ENCODE peak calls at places on chromosomes 4 and X, in six cellular contexts. S, T, O, I, F and A are unnamed samples.

GRCh38 chrX:153774576-153775292 is 6.1 kb upstream of the SRPK3 start:
- DNase-seq in S (no peak), T (no peak), O (no peak), I (no peak), F (no peak), A (no peak)

GRCh38 chrX:16213970-16214369 is 46.7 kb downstream of the MAGEB17 start:
- DNase-seq in S (no peak), T (no peak), O (no peak), I (no peak), F (peak; percentile 6), A (no peak)

GRCh38 chr4:78100060-78100459 is 42.9 kb downstream of the FRAS1 start:
- DNase-seq in S (no peak), T (no peak), O (no peak), I (no peak), F (peak; percentile 70), A (no peak)

GRCh38 chr4:124111922-124112321 is 600.6 kb downstream of the ANKRD50 start:
- DNase-seq in S (peak; percentile 97), T (peak; percentile 61), O (no peak), I (no peak), F (peak; percentile 88), A (peak; percentile 27)

GRCh38 chrX:9163153-9163790 is 129.3 kb upstream of the FAM9B start:
- DNase-seq in S (peak; percentile 18), T (peak; percentile 43), O (no peak), I (no peak), F (peak; percentile 47), A (no peak)

GRCh38 chr4:138488527-138488926 is 246.4 kb upstream of the SLC7A11 start:
- DNase-seq in S (peak; percentile 58), T (no peak), O (no peak), I (no peak), F (no peak), A (no peak)

GRCh38 chr4:75629239-75629638 is 1.1 kb downstream of the CDKL2 start:
- DNase-seq in S (no peak), T (no peak), O (no peak), I (no peak), F (no peak), A (no peak)

GRCh38 chr4:168361365-168362024 is 42.9 kb upstream of the DDX60 start:
- DNase-seq in S (no peak), T (no peak), O (no peak), I (no peak), F (no peak), A (no peak)

GRCh38 chr4:61320154-61320553 is 120.0 kb downstream of the ADGRL3 start:
- DNase-seq in S (no peak), T (no peak), O (no peak), I (no peak), F (peak; percentile 13), A (no peak)

GRCh38 chrX:23790147-23790497 is 7.1 kb downstream of the SAT1 start:
- DNase-seq in S (no peak), T (no peak), O (no peak), I (no peak), F (no peak), A (no peak)

GRCh38 chr4:98617358-98618047 is 40.9 kb downstream of the TSPAN5 start:
- DNase-seq in S (peak; percentile 31), T (no peak), O (no peak), I (no peak), F (no peak), A (no peak)

GRCh38 chr4:105951198-105951597 is 55.9 kb downstream of the NPNT start:
- DNase-seq in S (peak; percentile 64), T (peak; percentile 46), O (no peak), I (no peak), F (peak; percentile 36), A (no peak)

GRCh38 chr4:77765720-77766119 is 53.4 kb downstream of the CNOT6L start:
- DNase-seq in S (no peak), T (no peak), O (no peak), I (no peak), F (no peak), A (no peak)

GRCh38 chr4:103108547-103108946 is 8.9 kb upstream of the BDH2 start:
- DNase-seq in S (no peak), T (no peak), O (no peak), I (no peak), F (no peak), A (no peak)

GRCh38 chr4:162865102-162865501 is 301.6 kb downstream of the NAF1 start:
- DNase-seq in S (no peak), T (no peak), O (peak; percentile 28), I (no peak), F (no peak), A (no peak)

GRCh38 chrX:48854898-48855297 is 19.5 kb upstream of the PCSK1N start:
- DNase-seq in S (peak; percentile 3), T (no peak), O (peak; percentile 20), I (no peak), F (peak; percentile 11), A (no peak)

GRCh38 chr4:55008166-55009056 is 117.0 kb downstream of the KDR start:
- DNase-seq in S (peak; percentile 17), T (no peak), O (peak; percentile 60), I (no peak), F (peak; percentile 6), A (no peak)

GRCh38 chrX:54495814-54496516 is at the start of gene FGD1:
- DNase-seq in S (peak; percentile 57), T (peak; percentile 10), O (peak; percentile 77), I (no peak), F (peak; percentile 86), A (peak; percentile 55)

GRCh38 chr4:3253808-3254207 is 4.8 kb downstream of the MSANTD1 start:
- DNase-seq in S (no peak), T (no peak), O (peak; percentile 8), I (peak; percentile 8), F (no peak), A (no peak)

GRCh38 chr4:184041156-184041555 is 136.0 kb downstream of the STOX2 start:
- DNase-seq in S (no peak), T (no peak), O (no peak), I (no peak), F (no peak), A (no peak)

GRCh38 chr4:19348746-19349145 is 903.0 kb upstream of the SLIT2 start:
- DNase-seq in S (peak; percentile 42), T (no peak), O (no peak), I (no peak), F (peak; percentile 11), A (no peak)

GRCh38 chr4:13559414-13559813 is 15.1 kb upstream of the NKX3-2 start:
- DNase-seq in S (peak; percentile 68), T (peak; percentile 77), O (no peak), I (no peak), F (peak; percentile 82), A (peak; percentile 25)

GRCh38 chr4:153114771-153115321 is 89.4 kb upstream of the TRIM2 start:
- DNase-seq in S (peak; percentile 53), T (peak; percentile 13), O (no peak), I (no peak), F (peak; percentile 82), A (no peak)

GRCh38 chr4:7157666-7158065 is 34.7 kb upstream of the SORCS2 start:
- DNase-seq in S (no peak), T (no peak), O (no peak), I (no peak), F (no peak), A (no peak)

GRCh38 chr4:10072420-10073017 is 44.1 kb downstream of the WDR1 start:
- DNase-seq in S (no peak), T (no peak), O (no peak), I (no peak), F (no peak), A (no peak)

GRCh38 chr4:3679851-3680311 is 86.3 kb upstream of the ADRA2C start:
- DNase-seq in S (no peak), T (no peak), O (peak; percentile 12), I (no peak), F (no peak), A (no peak)

GRCh38 chr4:79209822-79210635 is 115.8 kb downstream of the NAA11 start:
- DNase-seq in S (peak; percentile 60), T (no peak), O (no peak), I (no peak), F (no peak), A (peak; percentile 32)

GRCh38 chrX:80578518-80579105 is 158.4 kb downstream of the TENT5D start:
- DNase-seq in S (peak; percentile 37), T (peak; percentile 10), O (no peak), I (no peak), F (peak; percentile 8), A (no peak)

GRCh38 chrX:40922307-40922706 is 162.9 kb upstream of the USP9X start:
- DNase-seq in S (peak; percentile 71), T (peak; percentile 39), O (peak; percentile 13), I (no peak), F (peak; percentile 46), A (no peak)
- TF ChIP-seq CTCF in S (peak; percentile 41), T (peak; percentile 73), O (peak; percentile 30), I (no peak), F (peak; percentile 21), A (peak; percentile 25)

DNA sequence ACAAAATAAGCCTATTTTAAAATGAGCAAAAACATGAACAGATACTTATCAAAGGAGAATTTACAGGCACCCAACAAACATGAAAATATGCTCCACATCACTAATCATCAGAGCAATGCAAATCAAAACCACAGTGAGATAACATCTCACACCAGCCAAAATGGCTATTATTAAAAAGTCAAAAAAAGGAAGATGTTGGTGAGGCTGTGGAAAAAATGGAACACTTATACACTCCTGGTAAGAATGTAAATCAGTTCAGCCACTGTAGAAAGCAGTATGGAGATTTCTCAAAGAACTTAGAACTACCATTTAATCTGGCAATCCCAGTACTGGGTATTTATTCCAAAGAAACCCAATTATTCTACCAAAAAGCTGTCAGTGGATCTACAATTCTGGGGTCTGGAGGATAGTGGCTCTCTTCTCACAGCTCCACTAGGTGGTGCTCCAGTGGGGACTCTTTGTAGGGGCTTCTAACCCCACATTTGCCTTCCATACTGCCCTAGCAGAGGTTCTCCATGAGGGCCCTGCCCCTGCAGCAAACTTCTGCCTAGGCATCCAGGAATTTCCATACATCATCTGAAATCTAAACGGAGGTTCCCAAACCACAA is 9.1 kb upstream of the ZNF732 start:
- DNase-seq in S (no peak), T (no peak), O (no peak), I (no peak), F (no peak), A (no peak)
- TF ChIP-seq CTCF in S (no peak), T (no peak), O (no peak), I (no peak), F (no peak), A (no peak)

GRCh38 chrX:107715331-107716044 is 60.1 kb downstream of the TSC22D3 start:
- DNase-seq in S (peak; percentile 37), T (peak; percentile 12), O (no peak), I (no peak), F (peak; percentile 49), A (no peak)

GRCh38 chrX:107721318-107721717 is 54.3 kb downstream of the TSC22D3 start:
- DNase-seq in S (no peak), T (no peak), O (no peak), I (no peak), F (no peak), A (no peak)

GRCh38 chrX:107716045-107716684 is 59.4 kb downstream of the TSC22D3 start:
- DNase-seq in S (peak; percentile 27), T (no peak), O (peak; percentile 56), I (no peak), F (peak; percentile 52), A (peak; percentile 33)

GRCh38 chrX:107716816-107717700 is 58.5 kb downstream of the TSC22D3 start:
- DNase-seq in S (peak; percentile 93), T (peak; percentile 84), O (peak; percentile 42), I (peak; percentile 75), F (peak; percentile 84), A (peak; percentile 50)

GRCh38 chrX:107718156-107718621 is 57.4 kb downstream of the TSC22D3 start:
- DNase-seq in S (peak; percentile 90), T (peak; percentile 70), O (peak; percentile 78), I (peak; percentile 87), F (peak; percentile 87), A (peak; percentile 66)
- TF ChIP-seq CTCF in S (peak; percentile 68), T (peak; percentile 84), O (peak; percentile 62), I (no peak), F (peak; percentile 49), A (peak; percentile 76)

GRCh38 chrX:51148848-51149247 is 183.8 kb upstream of the NUDT10 start:
- DNase-seq in S (peak; percentile 1), T (no peak), O (peak; percentile 19), I (no peak), F (no peak), A (peak; percentile 14)
- TF ChIP-seq CTCF in S (no peak), T (no peak), O (no peak), I (no peak), F (no peak), A (no peak)